ENCODE peak calls at places on chromosomes 2 and 18, in five cellular contexts. N is K562, P is OCI-LY7, E is gastrocnemius medialis, Z is bronchial epithelial cell. R is an unnamed sample.

GRCh38 chr2:217802876-217803638 is 199.7 kb downstream of the TNS1 start:
- DNase-seq in P (no peak), E (peak; percentile 12), N (no peak), Z (no peak), R (no peak)

GRCh38 chr18:49812321-49813070 is 837 bp downstream of the ACAA2 start:
- DNase-seq in N (no peak), Z (peak; percentile 16), E (no peak), P (no peak), R (no peak)

GRCh38 chr2:230893338-230893737 is 28.6 kb downstream of the ITM2C start:
- DNase-seq in E (no peak), N (no peak), P (no peak), Z (no peak), R (no peak)

GRCh38 chr2:168140892-168141291 is 106.5 kb downstream of the STK39 start:
- DNase-seq in P (no peak), Z (no peak), E (no peak), N (no peak), R (no peak)

GRCh38 chr18:50277935-50278334 is 3.4 kb downstream of the MBD1 start:
- DNase-seq in N (no peak), E (no peak), Z (peak; percentile 95), P (no peak), R (no peak)

GRCh38 chr18:49162226-49162848 is 211.6 kb upstream of the SMAD7 start:
- DNase-seq in Z (no peak), P (peak; percentile 61), E (no peak), N (no peak), R (no peak)

GRCh38 chr2:139924070-139924469 is 1143.9 kb upstream of the NXPH2 start:
- DNase-seq in N (no peak), P (no peak), E (no peak), Z (no peak), R (no peak)

GRCh38 chr2:40746150-40746549 is 294.3 kb upstream of the SLC8A1 start:
- DNase-seq in Z (no peak), N (no peak), P (peak; percentile 27), E (no peak), R (no peak)

GRCh38 chr2:237917696-237918374 is 49.0 kb upstream of the UBE2F start:
- DNase-seq in N (no peak), Z (no peak), E (no peak), P (no peak), R (no peak)

GRCh38 chr18:56575819-56576663 is 62.4 kb downstream of the TXNL1 start:
- DNase-seq in Z (peak; percentile 50), N (peak; percentile 53), P (peak; percentile 33), E (no peak), R (no peak)

GRCh38 chr18:38759457-38759856 is 1193.9 kb upstream of the CELF4 start:
- DNase-seq in E (no peak), N (no peak), P (no peak), Z (peak; percentile 75), R (no peak)

DNA sequence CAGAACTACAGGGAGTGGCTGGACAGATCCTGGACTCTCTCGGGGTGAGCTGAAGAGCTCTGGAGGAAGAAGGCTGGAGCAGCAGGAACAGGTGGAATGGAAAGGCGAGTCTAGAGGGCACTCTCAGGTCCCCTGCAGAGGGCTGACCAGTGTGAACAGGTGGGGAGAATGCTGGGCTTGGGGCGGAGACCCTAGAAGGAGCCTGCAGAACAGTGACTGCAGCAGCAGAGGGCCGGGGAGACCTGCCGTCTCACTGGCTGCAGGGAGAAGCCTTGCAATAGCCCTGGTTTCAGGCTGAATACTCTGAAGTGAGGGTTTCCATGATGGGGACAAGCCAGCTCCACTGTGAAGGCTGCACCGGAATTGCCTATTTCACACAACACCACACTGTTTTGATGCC is 626.7 kb upstream of the SALL3 start:
- DNase-seq in Z (no peak), E (no peak), P (no peak), N (no peak), R (no peak)
- TF ChIP-seq CTCF in Z (no peak), E (no peak), P (no peak), N (no peak), R (no peak)

GRCh38 chr2:38163006-38163405 is 87.1 kb upstream of the CYP1B1 start:
- DNase-seq in E (no peak), N (no peak), P (peak; percentile 18), Z (no peak), R (no peak)
- TF ChIP-seq CTCF in E (no peak), N (no peak), P (no peak), Z (peak; percentile 11), R (no peak)

GRCh38 chr2:11764920-11765319 is 18.5 kb downstream of the LPIN1 start:
- DNase-seq in P (no peak), Z (no peak), N (no peak), E (no peak), R (no peak)
- TF ChIP-seq CTCF in P (no peak), Z (no peak), N (no peak), E (no peak), R (no peak)

GRCh38 chr2:12761109-12761508 is 44.4 kb downstream of the TRIB2 start:
- DNase-seq in Z (no peak), E (no peak), P (no peak), N (no peak), R (no peak)

GRCh38 chr2:12764075-12764722 is 47.5 kb downstream of the TRIB2 start:
- DNase-seq in E (no peak), Z (peak; percentile 27), N (no peak), P (no peak), R (no peak)

GRCh38 chr2:12762337-12762736 is 45.6 kb downstream of the TRIB2 start:
- DNase-seq in Z (no peak), E (peak; percentile 19), P (no peak), N (no peak), R (no peak)

GRCh38 chr2:12763486-12763885 is 46.8 kb downstream of the TRIB2 start:
- DNase-seq in Z (no peak), N (no peak), E (no peak), P (no peak), R (no peak)

DNA sequence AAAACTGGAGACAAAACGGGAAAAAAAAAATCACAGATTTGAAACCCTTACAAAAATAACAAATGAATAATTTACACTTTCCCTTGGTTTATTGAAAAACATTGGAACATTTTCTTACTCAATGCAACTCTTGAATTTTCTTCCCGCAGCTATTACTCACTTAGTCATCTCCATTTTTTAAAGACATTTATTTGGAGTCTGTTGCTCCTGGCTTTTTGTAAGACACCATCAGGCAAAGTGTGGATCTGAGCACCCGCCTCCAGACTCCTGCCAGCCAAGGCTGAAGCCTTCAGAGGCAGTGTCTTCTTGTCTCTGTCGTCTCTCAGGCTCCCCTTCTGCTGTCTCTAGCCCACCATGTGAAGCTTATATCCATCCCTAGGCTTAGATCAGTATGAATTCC is 46.2 kb downstream of the TRIB2 start:
- DNase-seq in N (no peak), E (no peak), Z (no peak), P (no peak), R (no peak)
- TF ChIP-seq CTCF in N (no peak), E (no peak), Z (no peak), P (no peak), R (no peak)

R was measured in ascending aorta.